ENCODE peak calls at places on chromosomes 11 and 22, in seven cellular contexts. T, I, S, W, V, D and O are unnamed samples.

GRCh38 chr11:59659981-59660380 is 8.9 kb downstream of the PATL1 start:
- DNase-seq in S (no peak), V (no peak), D (no peak), I (no peak), W (no peak), T (no peak), O (no peak)

GRCh38 chr22:27308513-27308912 is 493.0 kb downstream of the MN1 start:
- DNase-seq in V (no peak), I (no peak), W (no peak), D (no peak), T (no peak), S (no peak), O (no peak)

GRCh38 chr22:47967841-47968240 is 1205.4 kb downstream of the TBC1D22A start:
- DNase-seq in D (no peak), S (no peak), T (no peak), I (no peak), V (no peak), W (no peak), O (no peak)

GRCh38 chr11:14565845-14566244 is 45.7 kb upstream of the PSMA1 start:
- DNase-seq in D (no peak), W (no peak), S (no peak), V (no peak), I (no peak), T (no peak), O (no peak)

GRCh38 chr22:42343551-42344081 is 73.2 kb upstream of the TCF20 start:
- DNase-seq in D (no peak), T (no peak), W (no peak), V (no peak), I (no peak), S (no peak), O (no peak)

GRCh38 chr11:73206751-73207280 is 11.3 kb upstream of the P2RY2 start:
- DNase-seq in D (peak), S (no peak), V (no peak), T (no peak), W (no peak), I (no peak), O (no peak)

GRCh38 chr22:45917700-45918454 is 59.1 kb downstream of the WNT7B start:
- DNase-seq in W (no peak), T (no peak), I (no peak), V (no peak), D (no peak), S (no peak), O (no peak)

GRCh38 chr22:23692598-23693291 is 1.9 kb downstream of the RGL4 start:
- DNase-seq in T (no peak), D (no peak), V (no peak), I (no peak), S (no peak), W (no peak), O (no peak)

GRCh38 chr11:71988050-71988449 is 10.7 kb upstream of the IL18BP start:
- DNase-seq in I (no peak), D (peak), W (peak), V (no peak), S (peak), T (no peak), O (peak)

GRCh38 chr11:115047631-115048030 is 369.3 kb downstream of the NXPE2 start:
- DNase-seq in S (no peak), W (no peak), D (no peak), V (no peak), T (no peak), I (no peak), O (no peak)

GRCh38 chr11:80167766-80168165 is 726.9 kb upstream of the TENM4 start:
- DNase-seq in I (no peak), D (no peak), S (no peak), W (no peak), V (no peak), T (no peak), O (no peak)

GRCh38 chr11:124865181-124865901 is at the start of gene ROBO3:
- DNase-seq in V (no peak), T (no peak), D (no peak), I (peak), W (no peak), S (no peak), O (no peak)
- H3K4me3 ChIP-seq in V (no peak), T (no peak), D (no peak), I (peak), W (peak), S (peak), O (peak)

GRCh38 chr11:74701351-74701750 is 29.9 kb downstream of the CHRDL2 start:
- DNase-seq in D (peak), W (no peak), V (no peak), S (no peak), I (no peak), T (no peak), O (no peak)
- TF ChIP-seq CTCF in D (peak), W (peak), V (peak), S (no peak), I (no peak), T (no peak), O (peak)

DNA sequence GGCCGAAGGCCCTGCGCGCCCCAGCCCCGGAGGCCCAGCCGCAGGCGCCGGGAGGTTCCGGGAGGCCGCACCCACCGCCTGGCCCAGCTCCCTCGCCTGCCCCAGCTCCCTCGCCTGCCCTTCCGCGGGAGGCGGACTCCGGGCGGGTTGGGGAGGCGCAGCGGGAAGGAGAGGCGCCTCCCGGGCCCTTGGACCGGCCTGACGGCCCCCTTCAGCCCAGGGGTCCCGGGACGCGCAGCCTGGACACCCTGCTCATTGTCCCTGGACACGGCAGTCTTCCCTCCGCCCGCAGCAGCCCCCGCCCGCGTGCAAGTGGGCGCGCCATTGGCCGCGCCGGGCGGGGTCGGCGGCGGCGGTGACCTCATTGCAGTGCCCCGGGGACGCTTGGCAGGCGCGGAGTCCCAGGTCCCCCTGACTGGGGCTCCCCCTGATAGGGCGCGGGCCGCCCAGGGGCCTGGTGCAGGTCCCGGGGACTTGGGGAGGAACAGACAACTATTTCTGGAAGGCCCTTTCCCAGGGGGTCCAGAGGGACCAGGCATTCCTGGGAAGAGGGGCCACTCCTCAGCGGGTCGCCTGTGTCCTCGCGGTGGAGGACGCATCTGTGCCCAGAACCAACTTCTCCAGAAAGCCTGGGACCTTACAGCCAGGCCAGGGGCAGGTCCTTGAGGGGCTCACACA is 501 bp downstream of the CD151 start:
- DNase-seq in D (peak), I (no peak), S (no peak), V (peak), T (peak), W (no peak), O (no peak)
- H3K4me3 ChIP-seq in D (peak), I (peak), S (peak), V (peak), T (peak), W (peak), O (peak)

GRCh38 chr11:28559497-28559896 is 451.3 kb downstream of the METTL15 start:
- DNase-seq in W (no peak), S (peak), V (no peak), I (no peak), T (no peak), D (peak), O (peak)
- TF ChIP-seq CTCF in W (no peak), S (no peak), V (no peak), I (no peak), T (no peak), D (no peak), O (no peak)

GRCh38 chr22:29580200-29580810 is 608 bp downstream of the NIPSNAP1 start:
- DNase-seq in S (no peak), T (peak), W (no peak), I (no peak), D (no peak), V (peak), O (no peak)
- H3K4me3 ChIP-seq in S (peak), T (peak), W (peak), I (peak), D (peak), V (peak), O (peak)

DNA sequence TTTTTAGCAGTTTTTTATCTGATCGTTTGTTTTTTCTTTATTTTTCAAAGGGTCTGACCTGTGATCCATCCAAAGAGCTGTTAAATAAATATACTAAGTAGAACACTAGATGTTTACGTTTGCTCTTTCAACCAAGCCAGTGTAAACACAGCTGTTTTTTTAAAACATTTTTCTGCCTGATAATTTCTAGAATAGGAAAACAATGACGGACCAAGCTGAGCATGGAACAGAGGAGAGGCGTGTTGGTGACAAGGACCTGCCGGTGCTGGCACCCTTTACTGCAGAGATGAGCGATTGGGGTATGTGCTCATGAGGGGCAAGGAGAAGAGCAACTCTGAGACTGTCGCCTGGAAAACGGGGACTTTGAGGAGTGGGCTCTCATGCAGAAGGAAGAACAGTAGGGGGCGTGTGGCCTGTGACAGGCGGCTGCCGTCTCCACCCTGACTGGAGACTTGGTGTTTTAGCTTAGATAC is 28.6 kb upstream of the PANX2 start:
- DNase-seq in V (no peak), I (no peak), W (no peak), D (peak), T (no peak), S (no peak), O (no peak)
- TF ChIP-seq CTCF in V (peak), I (no peak), W (no peak), D (peak), T (no peak), S (no peak), O (peak)

DNA sequence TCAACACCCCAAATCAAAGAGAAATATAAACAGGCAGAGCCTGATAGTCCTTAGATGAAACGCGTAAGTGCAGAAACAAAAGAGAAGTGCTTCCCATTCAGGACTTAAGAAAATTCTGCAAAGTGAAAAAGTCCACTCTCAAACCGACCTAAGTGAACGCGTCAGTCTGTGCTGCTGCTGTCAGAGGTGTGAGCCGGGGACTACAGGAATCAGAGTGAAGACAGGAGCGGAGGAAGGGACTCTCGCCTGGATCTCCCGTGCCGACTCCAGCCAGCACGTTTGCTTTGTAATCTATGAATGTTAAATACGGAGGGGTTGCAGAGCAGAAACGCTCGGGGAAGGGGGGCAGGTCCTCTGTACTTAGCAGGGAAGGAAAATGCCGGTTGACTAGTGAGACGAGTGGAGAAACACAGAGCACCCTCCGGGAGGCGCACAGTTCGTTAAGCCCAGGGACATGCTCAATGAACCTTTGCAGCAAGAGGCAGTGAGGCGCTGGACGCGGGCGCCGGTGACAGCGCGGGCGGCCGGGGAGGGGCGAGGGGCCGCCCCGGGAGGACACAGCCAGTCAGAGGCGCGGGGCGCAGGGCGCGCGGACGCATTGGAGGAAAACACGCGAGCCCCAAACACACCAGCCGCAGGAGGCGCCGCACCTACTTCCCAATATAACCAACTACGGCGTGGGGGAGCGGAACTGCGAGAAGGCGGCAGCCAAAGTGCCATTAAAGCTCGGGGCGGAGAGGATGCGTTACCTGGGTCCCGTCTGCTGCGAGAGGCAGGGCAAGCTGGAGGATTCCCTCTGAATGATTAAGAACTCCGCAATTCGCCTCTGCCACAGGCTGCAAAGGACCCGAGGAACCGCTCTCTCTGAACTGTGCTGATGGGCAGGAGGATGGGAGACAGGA is at the start of gene CNTN5:
- DNase-seq in I (peak), T (peak), D (peak), V (no peak), S (peak), W (no peak), O (peak)
- H3K4me3 ChIP-seq in I (peak), T (peak), D (peak), V (no peak), S (no peak), W (no peak), O (peak)

GRCh38 chr11:65898656-65899355 is 1.4 kb downstream of the FOSL1 start:
- DNase-seq in W (no peak), V (no peak), S (no peak), T (no peak), D (peak), I (no peak), O (peak)

GRCh38 chr11:65897020-65897471 is 3.1 kb downstream of the FOSL1 start:
- DNase-seq in T (no peak), D (no peak), W (no peak), S (no peak), I (no peak), V (no peak), O (no peak)

GRCh38 chr11:65900125-65900898 is at the start of gene FOSL1:
- DNase-seq in V (peak), I (peak), D (peak), W (no peak), S (peak), T (peak), O (peak)

GRCh38 chr11:65900899-65901180 is 652 bp upstream of the FOSL1 start:
- DNase-seq in W (no peak), S (no peak), T (no peak), I (no peak), D (no peak), V (no peak), O (no peak)

DNA sequence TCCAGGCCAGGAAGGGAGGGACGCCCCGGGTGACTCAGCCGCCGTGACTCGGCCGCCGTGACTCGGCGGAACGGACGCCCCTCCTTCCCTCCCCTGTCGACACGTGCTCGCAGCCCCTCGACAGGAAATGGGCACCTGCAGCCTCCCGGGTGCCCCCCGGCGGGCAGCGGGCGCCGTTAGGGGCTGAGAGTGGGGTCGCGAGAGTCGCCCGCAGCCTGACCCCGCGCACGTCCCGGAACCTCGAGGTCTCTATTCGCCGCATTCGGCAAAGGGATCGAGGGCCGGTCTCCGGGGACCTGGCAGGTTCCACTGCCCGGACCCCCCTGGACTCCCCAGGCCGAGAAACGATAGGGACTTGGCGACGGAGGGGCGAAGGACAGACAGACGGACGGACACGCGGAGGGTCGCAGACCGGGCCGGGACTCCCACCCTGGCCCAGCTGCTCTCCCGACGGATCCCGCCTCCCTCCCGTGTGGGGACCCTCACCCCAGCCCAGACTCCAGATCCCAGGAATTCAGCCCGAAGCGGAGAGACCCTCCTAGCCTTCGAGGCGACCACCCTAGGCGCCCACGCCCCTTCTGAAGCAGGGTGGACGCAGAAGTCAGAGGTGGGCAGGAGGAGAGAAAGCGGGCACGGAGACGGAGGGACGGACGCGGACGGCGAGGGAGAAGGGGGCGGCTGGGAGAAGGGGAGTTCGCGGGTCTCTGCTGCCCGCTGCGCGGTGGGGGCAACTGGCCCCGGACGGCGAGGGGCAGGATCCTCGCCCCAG is 648 bp downstream of the FOSL1 start:
- DNase-seq in S (peak), V (peak), I (peak), T (peak), W (no peak), D (peak), O (peak)
- TF ChIP-seq CTCF in S (no peak), V (peak), I (no peak), T (no peak), W (no peak), D (no peak), O (no peak)